ENCODE peak calls at places on chromosomes 11 and 22, in four cellular contexts. F is HepG2, N is K562, T is GM12878. I is an unnamed sample.

GRCh38 chr11:121347094-121347493 is 54.5 kb downstream of the SC5D start:
- DNase-seq in T (no peak), F (no peak), N (no peak), I (no peak)

GRCh38 chr11:65053826-65054503 is 4.4 kb downstream of the NAALADL1 start:
- DNase-seq in F (no peak), N (no peak), T (no peak), I (no peak)

GRCh38 chr11:83072689-83073242 is 1.1 kb upstream of the RAB30 start:
- DNase-seq in N (peak), F (no peak), T (no peak), I (peak)

GRCh38 chr22:28243539-28243938 is 324.5 kb upstream of the PITPNB start:
- DNase-seq in T (no peak), F (no peak), N (peak), I (no peak)

GRCh38 chr11:72377596-72377995 is 56.7 kb downstream of the CLPB start:
- DNase-seq in N (no peak), F (no peak), T (no peak), I (no peak)

GRCh38 chr11:115623021-115623451 is 118.8 kb upstream of the CADM1 start:
- DNase-seq in T (no peak), N (no peak), F (peak), I (no peak)

GRCh38 chr11:108871152-108871551 is 206.3 kb downstream of the DDX10 start:
- DNase-seq in N (peak), T (no peak), F (peak), I (peak)

GRCh38 chr11:10752061-10752460 is 1.0 kb downstream of the CTR9 start:
- DNase-seq in T (no peak), F (no peak), N (no peak), I (no peak)

GRCh38 chr11:12818333-12819015 is 144.3 kb downstream of the TEAD1 start:
- DNase-seq in N (no peak), T (no peak), F (no peak), I (no peak)

GRCh38 chr11:123579482-123579812 is 75.0 kb downstream of the SCN3B start:
- DNase-seq in N (no peak), T (no peak), F (no peak), I (no peak)

GRCh38 chr22:44647141-44647540 is 54.9 kb upstream of the PRR5 start:
- DNase-seq in T (no peak), F (no peak), N (no peak), I (no peak)

GRCh38 chr22:35961480-35961902 is 67.1 kb downstream of the RBFOX2 start:
- DNase-seq in T (no peak), N (no peak), F (no peak), I (peak)

GRCh38 chr11:133606122-133606521 is 73.8 kb upstream of the OPCML start:
- DNase-seq in F (no peak), T (no peak), N (no peak), I (no peak)

GRCh38 chr22:28018461-28018927 is 99.4 kb upstream of the PITPNB start:
- DNase-seq in N (no peak), F (no peak), T (no peak), I (no peak)

GRCh38 chr11:132101861-132102260 is 731.4 kb downstream of the NTM start:
- DNase-seq in F (no peak), T (no peak), N (no peak), I (no peak)

GRCh38 chr11:111450480-111451320 is 61.5 kb downstream of the BTG4 start:
- DNase-seq in F (no peak), N (no peak), T (no peak), I (no peak)

GRCh38 chr11:57482782-57483569 is 22.6 kb downstream of the RTN4RL2 start:
- DNase-seq in F (no peak), T (no peak), N (no peak), I (peak)

GRCh38 chr11:113313601-113314000 is 782 bp upstream of the TTC12 start:
- DNase-seq in N (no peak), F (no peak), T (no peak), I (no peak)

GRCh38 chr11:26011474-26011873 is 320.5 kb upstream of the ANO3 start:
- DNase-seq in F (no peak), N (no peak), T (no peak), I (peak)

GRCh38 chr11:76808158-76808557 is 25.0 kb downstream of the TSKU start:
- DNase-seq in T (no peak), F (no peak), N (no peak), I (no peak)

GRCh38 chr22:37088108-37088605 is 21.4 kb downstream of the TMPRSS6 start:
- DNase-seq in T (no peak), F (no peak), N (peak), I (no peak)

GRCh38 chr11:117071344-117071787 is 26.9 kb downstream of the SIK3 start:
- DNase-seq in F (peak), T (no peak), N (peak), I (peak)

GRCh38 chr11:73532310-73532709 is 65.6 kb downstream of the FAM168A start:
- DNase-seq in T (no peak), F (no peak), N (no peak), I (no peak)

GRCh38 chr11:78039919-78040671 is 17.0 kb upstream of the KCTD14 start:
- DNase-seq in F (peak), N (peak), T (no peak), I (no peak)

DNA sequence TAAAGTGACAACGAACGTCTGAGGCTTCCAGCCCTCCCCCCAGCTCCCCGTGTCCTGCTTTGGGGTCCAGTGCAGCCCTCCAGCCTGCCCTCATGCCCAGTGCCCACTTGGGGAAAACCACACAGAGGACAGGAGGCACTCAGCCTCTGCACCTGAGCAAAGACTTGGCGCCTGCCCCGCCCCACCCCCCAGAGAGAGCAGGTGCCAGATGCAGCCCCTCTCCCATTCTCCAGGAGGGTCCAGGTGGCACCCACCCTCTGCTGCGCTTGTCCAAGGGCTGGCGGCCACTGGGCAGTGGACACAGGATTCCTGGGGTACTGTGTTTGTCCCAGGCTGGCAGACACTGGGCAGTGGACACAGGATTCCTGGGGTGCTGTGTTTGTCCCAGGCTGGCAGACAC is 15.7 kb downstream of the RNH1 start:
- DNase-seq in F (no peak), N (no peak), T (no peak), I (no peak)
- TF ChIP-seq POLR2AphosphoS5 in F (no peak), N (no peak), T (no peak), I (no peak)

GRCh38 chr11:14974021-14974698 is 2.0 kb upstream of the CALCA start:
- DNase-seq in F (no peak), N (no peak), T (no peak), I (peak)

GRCh38 chr11:14977481-14977880 is 5.3 kb upstream of the CALCA start:
- DNase-seq in F (no peak), T (no peak), N (no peak), I (no peak)

GRCh38 chr11:14973621-14974020 is 1.5 kb upstream of the CALCA start:
- DNase-seq in F (no peak), T (no peak), N (no peak), I (peak)

GRCh38 chr11:14972581-14973490 is 685 bp upstream of the CALCA start:
- DNase-seq in F (no peak), N (no peak), T (no peak), I (peak)

GRCh38 chr11:14974723-14975587 is 2.8 kb upstream of the CALCA start:
- DNase-seq in F (peak), N (peak), T (no peak), I (peak)
- TF ChIP-seq JUNB in F (no peak), N (no peak), T (no peak), I (no peak)

GRCh38 chr11:1352696-1353382 is 36.9 kb upstream of the BRSK2 start:
- DNase-seq in F (no peak), N (no peak), T (no peak), I (no peak)

GRCh38 chr11:1350086-1350725 is 39.5 kb upstream of the BRSK2 start:
- DNase-seq in F (no peak), T (no peak), N (no peak), I (no peak)

GRCh38 chr11:1349074-1349931 is 39.9 kb upstream of the TOLLIP start:
- DNase-seq in T (no peak), F (no peak), N (no peak), I (no peak)

GRCh38 chr11:1353383-1354124 is 36.2 kb upstream of the BRSK2 start:
- DNase-seq in N (no peak), T (no peak), F (no peak), I (peak)

DNA sequence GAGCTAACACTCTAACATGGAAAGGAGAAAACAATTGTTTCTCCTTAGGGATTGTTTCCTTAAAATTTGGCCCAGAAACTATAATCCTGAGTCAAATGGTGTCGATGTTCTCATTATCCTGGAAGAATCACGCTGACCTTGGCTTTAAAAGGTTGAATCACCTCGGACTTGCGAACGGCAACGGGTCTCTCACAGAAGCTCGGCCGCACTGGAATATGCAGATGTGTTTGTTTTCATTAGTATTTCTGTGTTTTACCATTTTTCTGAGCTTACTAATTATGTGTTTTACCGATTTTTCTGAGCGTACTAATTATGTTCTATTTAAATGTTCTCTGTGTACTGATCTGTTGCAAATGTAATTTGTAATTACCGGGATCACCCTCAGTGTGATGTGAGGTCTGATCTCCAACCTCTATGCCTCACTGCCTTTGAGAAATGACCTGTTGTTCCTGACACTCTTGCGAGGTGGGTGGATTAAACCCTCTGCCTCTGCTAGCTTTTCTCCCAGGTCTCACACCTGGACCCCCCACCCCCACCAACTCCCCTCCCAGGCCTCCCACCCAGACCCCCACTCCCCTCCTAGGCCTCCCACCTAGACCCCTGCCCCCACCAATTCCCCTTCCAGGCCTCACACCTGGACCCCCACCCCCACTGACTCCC is 38.3 kb upstream of the BRSK2 start:
- DNase-seq in T (no peak), N (peak), F (peak), I (peak)
- TF ChIP-seq POLR2AphosphoS5 in T (peak), N (peak), F (peak), I (peak)

DNA sequence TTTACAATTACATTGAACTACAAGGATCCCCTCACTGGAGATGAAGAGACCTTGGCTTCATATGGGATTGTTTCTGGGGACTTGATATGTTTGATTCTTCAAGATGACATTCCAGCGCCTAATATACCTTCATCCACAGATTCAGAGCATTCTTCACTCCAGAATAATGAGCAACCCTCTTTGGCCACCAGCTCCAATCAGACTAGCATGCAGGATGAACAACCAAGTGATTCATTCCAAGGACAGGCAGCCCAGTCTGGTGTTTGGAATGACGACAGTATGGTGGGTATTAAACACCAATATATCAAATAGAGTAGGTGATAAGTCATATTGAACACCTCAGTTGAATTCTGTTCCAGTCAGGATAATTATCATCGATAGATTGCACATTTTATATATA is 4.4 kb downstream of the FBXO7 start:
- DNase-seq in N (no peak), F (no peak), T (no peak), I (no peak)
- TF ChIP-seq JUNB in N (no peak), F (no peak), T (no peak), I (no peak)

DNA sequence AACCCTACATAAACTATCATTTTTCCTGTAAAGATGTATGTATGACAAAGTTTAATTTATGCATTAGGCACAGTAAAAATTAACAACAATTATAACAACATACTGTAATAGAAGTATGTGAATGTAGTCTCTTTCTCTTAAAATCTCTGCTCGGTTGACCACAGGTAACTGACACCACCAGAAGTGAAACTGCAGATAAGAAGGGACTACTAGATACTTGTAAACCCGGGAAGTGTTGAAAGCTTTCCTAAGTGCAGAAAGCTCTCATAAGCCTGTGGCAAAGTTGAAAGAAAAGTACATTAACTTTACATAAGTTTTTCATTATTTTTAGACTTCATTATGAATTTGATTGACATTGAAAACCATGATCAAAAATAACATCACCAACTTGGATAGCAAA is 1173.3 kb downstream of the LRRC4C start:
- DNase-seq in N (no peak), T (no peak), F (no peak), I (no peak)
- TF ChIP-seq POLR2AphosphoS5 in N (no peak), T (no peak), F (no peak), I (no peak)